ENCODE peak calls at places on chromosomes 5 and 9, in five cellular contexts. B, V, U, W and N are unnamed samples.

GRCh38 chr9:74696520-74696919 is 191.2 kb downstream of the TRPM6 start:
- DNase-seq in B (no peak), V (no peak), U (no peak), W (no peak), N (no peak)

GRCh38 chr5:174735498-174736350 is 11.3 kb downstream of the MSX2 start:
- DNase-seq in B (no peak), V (no peak), U (no peak), W (no peak), N (no peak)

GRCh38 chr9:93724852-93725251 is 148.5 kb downstream of the PHF2 start:
- DNase-seq in B (no peak), V (no peak), U (no peak), W (no peak), N (no peak)

GRCh38 chr9:137461663-137462395 is 2.7 kb upstream of the NSMF start:
- DNase-seq in B (peak), V (no peak), U (no peak), W (peak), N (peak)

GRCh38 chr5:74576941-74577456 is 63.5 kb downstream of the ENC1 start:
- DNase-seq in B (no peak), V (no peak), U (no peak), W (peak), N (no peak)

GRCh38 chr5:59772206-59772605 is 121.3 kb downstream of the PDE4D start:
- DNase-seq in B (no peak), V (no peak), U (no peak), W (no peak), N (no peak)

GRCh38 chr9:98905015-98905414 is 38.7 kb upstream of the COL15A1 start:
- DNase-seq in B (no peak), V (no peak), U (no peak), W (no peak), N (no peak)

GRCh38 chr9:36560813-36561212 is 11.9 kb upstream of the MELK start:
- DNase-seq in B (no peak), V (no peak), U (no peak), W (no peak), N (no peak)

GRCh38 chr5:167587768-167588167 is 703.7 kb upstream of the WWC1 start:
- DNase-seq in B (no peak), V (no peak), U (no peak), W (peak), N (no peak)

GRCh38 chr9:104740596-104740995 is 6.9 kb upstream of the NIPSNAP3A start:
- DNase-seq in B (no peak), V (no peak), U (no peak), W (peak), N (no peak)

GRCh38 chr5:58294598-58295298 is 165.1 kb downstream of the PLK2 start:
- DNase-seq in B (no peak), V (no peak), U (no peak), W (peak), N (no peak)

GRCh38 chr5:65102826-65103673 is 334.3 kb downstream of the CWC27 start:
- DNase-seq in B (peak), V (peak), U (peak), W (peak), N (no peak)

GRCh38 chr5:43227655-43228054 is 35.6 kb downstream of the NIM1K start:
- DNase-seq in B (no peak), V (no peak), U (no peak), W (peak), N (no peak)

GRCh38 chr5:30600892-30601291 is 592.6 kb upstream of the CDH6 start:
- DNase-seq in B (no peak), V (no peak), U (no peak), W (no peak), N (no peak)

GRCh38 chr5:143093452-143094086 is 309.9 kb downstream of the NR3C1 start:
- DNase-seq in B (no peak), V (no peak), U (no peak), W (no peak), N (no peak)

GRCh38 chr9:131347376-131348020 is 46.4 kb upstream of the PRRC2B start:
- DNase-seq in B (no peak), V (no peak), U (no peak), W (no peak), N (no peak)

GRCh38 chr9:17481565-17481964 is 97.3 kb upstream of the SH3GL2 start:
- DNase-seq in B (no peak), V (no peak), U (no peak), W (no peak), N (no peak)

GRCh38 chr9:73172811-73173210 is 21.1 kb downstream of the ANXA1 start:
- DNase-seq in B (no peak), V (no peak), U (no peak), W (no peak), N (no peak)

GRCh38 chr9:137881591-137882505 is 4.3 kb downstream of the CACNA1B start:
- DNase-seq in B (no peak), V (no peak), U (no peak), W (no peak), N (no peak)

GRCh38 chr5:127863610-127864395 is 160.6 kb downstream of the CCDC192 start:
- DNase-seq in B (no peak), V (no peak), U (no peak), W (no peak), N (no peak)

GRCh38 chr5:132777209-132778069 is at the start of gene SEPTIN8:
- DNase-seq in B (peak), V (no peak), U (peak), W (peak), N (no peak)

GRCh38 chr9:137494104-137494544 is 35.0 kb upstream of the NSMF start:
- DNase-seq in B (no peak), V (no peak), U (no peak), W (no peak), N (no peak)

GRCh38 chr9:38621434-38622082 is 1.2 kb upstream of the ANKRD18A start:
- DNase-seq in B (no peak), V (no peak), U (no peak), W (no peak), N (no peak)

GRCh38 chr5:170297589-170298462 is at the start of gene LCP2:
- DNase-seq in B (no peak), V (peak), U (no peak), W (no peak), N (peak)

GRCh38 chr5:107542428-107542827 is 128.3 kb downstream of the EFNA5 start:
- DNase-seq in B (peak), V (peak), U (peak), W (peak), N (peak)

GRCh38 chr9:118295413-118295812 is 591.2 kb downstream of the TLR4 start:
- DNase-seq in B (no peak), V (no peak), U (no peak), W (no peak), N (no peak)

GRCh38 chr9:90018688-90019087 is 413.9 kb downstream of the GADD45G start:
- DNase-seq in B (no peak), V (no peak), U (no peak), W (no peak), N (no peak)

GRCh38 chr9:95096807-95097206 is 220.7 kb downstream of the FANCC start:
- DNase-seq in B (no peak), V (no peak), U (no peak), W (no peak), N (no peak)

GRCh38 chr5:85823462-85824426 is 794.0 kb upstream of the COX7C start:
- DNase-seq in B (no peak), V (no peak), U (no peak), W (peak), N (no peak)

GRCh38 chr5:157188270-157188669 is 7.6 kb downstream of the ITK start:
- DNase-seq in B (no peak), V (no peak), U (no peak), W (no peak), N (no peak)

GRCh38 chr5:157187046-157187754 is 6.6 kb downstream of the ITK start:
- DNase-seq in B (no peak), V (no peak), U (no peak), W (no peak), N (no peak)

GRCh38 chr5:157193699-157194424 is 13.2 kb downstream of the ITK start:
- DNase-seq in B (no peak), V (no peak), U (no peak), W (no peak), N (no peak)

GRCh38 chr5:157186309-157187045 is 5.8 kb downstream of the ITK start:
- DNase-seq in B (no peak), V (no peak), U (no peak), W (no peak), N (no peak)

GRCh38 chr5:157189223-157189622 is 8.6 kb downstream of the ITK start:
- DNase-seq in B (no peak), V (no peak), U (no peak), W (no peak), N (no peak)
- H3K4me3 ChIP-seq in B (no peak), V (no peak), U (no peak), W (no peak), N (no peak)

DNA sequence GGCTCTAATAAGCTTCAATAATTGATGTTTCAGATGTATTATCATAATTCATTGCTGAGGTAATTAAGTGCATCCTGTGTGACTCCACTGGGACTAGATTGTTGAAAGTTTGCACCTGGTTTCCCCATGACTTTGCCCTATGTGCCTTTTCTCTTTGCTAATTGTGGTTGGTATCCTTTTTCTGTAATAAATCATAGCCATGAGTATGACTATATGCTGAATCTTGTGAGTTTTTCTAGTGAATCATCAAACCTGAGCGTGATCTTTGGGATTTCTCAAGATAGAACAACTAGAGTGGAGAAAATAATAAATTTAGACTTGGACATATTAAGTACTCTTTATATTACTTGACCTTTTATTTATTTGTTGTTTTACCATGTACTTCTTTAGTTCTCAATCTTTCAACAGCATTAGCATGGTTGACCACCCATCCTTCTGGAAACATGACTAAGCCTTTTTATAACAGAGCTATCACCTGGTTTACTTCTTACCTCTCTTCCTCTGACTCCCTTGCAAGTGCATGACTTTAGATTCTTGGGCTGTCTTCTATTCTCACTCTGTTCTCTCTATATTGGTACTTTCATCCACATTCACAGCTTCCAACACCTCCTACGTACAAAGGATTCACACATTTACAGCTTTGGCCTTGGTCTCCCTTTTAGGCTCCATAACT is 239.6 kb upstream of the TAS2R1 start:
- DNase-seq in B (no peak), V (no peak), U (no peak), W (peak), N (no peak)
- H3K4me3 ChIP-seq in B (no peak), V (no peak), U (no peak), W (no peak), N (no peak)

DNA sequence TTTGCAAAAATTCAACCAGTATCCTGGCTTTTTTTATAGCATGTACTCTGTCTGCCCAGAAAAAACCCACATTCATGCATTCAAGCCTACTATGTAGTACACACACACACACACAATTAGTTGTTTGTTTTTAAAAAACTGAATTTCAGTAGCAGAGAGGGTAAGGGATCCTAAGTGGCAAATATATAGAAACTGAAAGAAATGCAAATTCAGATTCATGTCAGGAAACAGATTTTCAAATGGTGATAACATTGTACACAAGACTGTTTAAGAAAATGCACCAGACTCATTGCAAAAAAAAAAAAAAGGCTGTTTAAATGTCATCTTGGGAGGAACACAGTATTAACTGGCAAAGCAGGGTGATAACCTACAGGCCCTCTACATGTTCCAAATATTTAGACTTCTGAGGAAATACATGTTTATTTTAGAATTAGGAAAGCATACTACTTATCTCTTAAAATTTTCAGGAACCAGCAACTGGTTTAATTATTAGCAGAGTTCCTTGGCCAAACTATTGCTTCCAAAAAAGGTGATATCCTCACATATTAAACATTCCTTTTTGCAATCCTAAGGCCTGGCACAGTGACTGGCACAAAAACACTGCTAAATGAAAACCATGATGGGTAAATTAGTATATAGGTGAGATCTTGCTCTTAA is 114.5 kb downstream of the TSSK1B start:
- DNase-seq in B (no peak), V (no peak), U (no peak), W (no peak), N (no peak)
- H3K4me3 ChIP-seq in B (no peak), V (no peak), U (no peak), W (no peak), N (no peak)

GRCh38 chr5:158261669-158262367 is 402.9 kb upstream of the CLINT1 start:
- DNase-seq in B (no peak), V (no peak), U (no peak), W (no peak), N (no peak)
- H3K4me3 ChIP-seq in B (no peak), V (no peak), U (no peak), W (no peak), N (no peak)

DNA sequence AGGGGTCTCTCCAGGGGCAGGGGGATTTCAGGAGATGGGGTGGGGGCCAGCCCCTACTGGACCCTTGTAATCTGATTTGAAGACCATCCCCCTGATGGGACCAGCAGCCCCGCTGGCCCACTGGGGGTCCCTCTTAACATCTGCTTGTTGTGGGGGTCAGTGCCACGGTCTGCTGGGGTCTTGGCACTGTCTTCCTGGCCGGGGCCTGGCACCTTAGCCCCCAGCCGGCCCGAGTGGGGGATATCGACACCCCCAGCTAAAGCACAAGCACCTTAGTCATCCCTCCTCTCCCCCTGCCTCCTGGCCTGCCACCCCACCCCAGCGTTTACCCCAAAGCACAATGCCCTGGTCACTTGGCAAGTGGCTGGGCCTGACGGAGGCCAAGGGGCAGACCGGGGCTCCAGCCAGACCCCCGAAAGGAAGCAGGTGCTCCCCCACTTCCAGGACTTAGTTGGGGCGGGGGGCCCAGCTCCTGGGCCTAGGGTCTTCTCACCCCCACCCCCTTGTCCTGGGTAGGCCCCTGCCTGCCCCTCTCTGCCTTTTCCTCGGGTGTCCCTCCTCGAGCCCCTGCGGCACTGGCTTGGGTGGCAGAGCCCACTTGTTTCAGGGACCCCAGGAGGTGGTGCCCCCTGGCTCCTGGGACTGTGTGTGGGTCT is 1.4 kb upstream of the NFX1 start:
- DNase-seq in B (peak), V (no peak), U (no peak), W (no peak), N (peak)
- H3K4me3 ChIP-seq in B (no peak), V (peak), U (peak), W (no peak), N (peak)

GRCh38 chr5:131250749-131251148 is 13.1 kb upstream of the CDC42SE2 start:
- DNase-seq in B (no peak), V (no peak), U (no peak), W (no peak), N (no peak)

GRCh38 chr5:131258733-131259132 is 5.1 kb upstream of the CDC42SE2 start:
- DNase-seq in B (no peak), V (no peak), U (no peak), W (no peak), N (no peak)

GRCh38 chr5:131256507-131256823 is 7.4 kb upstream of the CDC42SE2 start:
- DNase-seq in B (no peak), V (no peak), U (no peak), W (no peak), N (no peak)

GRCh38 chr5:131252824-131253171 is 11.1 kb upstream of the CDC42SE2 start:
- DNase-seq in B (no peak), V (peak), U (peak), W (no peak), N (no peak)

GRCh38 chr5:131254741-131255140 is 9.1 kb upstream of the CDC42SE2 start:
- DNase-seq in B (no peak), V (no peak), U (no peak), W (no peak), N (no peak)
- H3K4me3 ChIP-seq in B (no peak), V (no peak), U (no peak), W (no peak), N (no peak)

DNA sequence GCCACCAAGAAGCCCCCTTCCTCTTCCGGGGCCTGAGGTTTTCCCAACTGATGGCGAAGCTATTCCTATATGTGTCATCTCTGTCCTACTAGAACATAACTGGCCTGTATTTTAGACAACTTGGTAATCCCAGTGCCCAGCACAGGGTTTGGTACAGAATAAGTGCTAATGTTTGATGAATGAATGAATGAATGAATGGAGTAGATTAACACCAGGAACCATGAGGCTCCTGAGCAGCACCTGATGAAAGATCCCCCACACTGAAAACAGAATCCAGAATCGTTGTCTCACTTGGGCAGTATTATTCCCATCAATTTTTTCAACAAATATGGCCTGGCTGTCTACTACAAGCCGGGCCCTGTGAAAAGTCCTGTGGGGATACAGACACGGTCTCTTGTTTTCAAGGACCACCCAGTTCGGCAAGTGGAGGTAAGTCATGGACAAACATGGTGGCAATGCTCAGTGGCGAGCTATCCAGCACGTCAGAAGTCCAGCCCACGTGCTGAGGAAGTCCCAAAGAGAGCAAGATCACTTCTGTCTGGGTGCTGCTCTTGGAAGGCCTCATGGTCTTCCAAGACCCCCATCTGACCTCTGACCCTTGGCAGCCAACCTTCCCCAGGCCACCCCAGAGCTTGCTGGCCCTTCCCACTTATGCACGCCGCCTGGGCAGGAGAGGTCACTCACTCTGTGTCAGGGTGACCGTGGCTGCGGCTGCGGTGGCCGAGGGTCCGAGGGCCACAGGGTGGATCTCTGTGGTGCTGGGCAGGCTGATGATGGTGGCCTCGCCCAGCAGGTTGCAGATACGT is 1.0 kb downstream of the NAIF1 start:
- DNase-seq in B (no peak), V (no peak), U (no peak), W (no peak), N (peak)
- H3K4me3 ChIP-seq in B (peak), V (peak), U (peak), W (peak), N (peak)